ENCODE peak calls at places on chromosomes 5 and 9, in four cellular contexts. W is stimulated activated CD4-positive, alpha-beta T cell treated with anti-CD3 and anti-CD28 coated beads, Interleukin-1b, Interleukin-23, amount 100 ng/mL, for 24 hours; I is A549; H is GM12865. Q is an unnamed sample.
A peak's percentile ranks its signal among the peaks of the same experiment; 100 is the strongest.

GRCh38 chr9:114968710-114969109 is 38.3 kb upstream of the TNFSF8 start:
- DNase-seq in W (no peak), I (no peak), H (peak; percentile 35), Q (no peak)

GRCh38 chr9:97954550-97954989 is 16.6 kb upstream of the HEMGN start:
- DNase-seq in W (peak; percentile 19), I (peak; percentile 76), H (peak; percentile 76), Q (peak; percentile 54)

GRCh38 chr5:73311291-73312110 is 137.1 kb downstream of the FOXD1 start:
- DNase-seq in W (no peak), I (no peak), H (no peak), Q (no peak)

GRCh38 chr9:99345936-99346335 is 123.9 kb downstream of the SEC61B start:
- DNase-seq in W (no peak), I (no peak), H (no peak), Q (no peak)

GRCh38 chr5:74766348-74766886 is 500 bp downstream of the GFM2 start:
- DNase-seq in W (no peak), I (peak; percentile 66), H (no peak), Q (peak; percentile 14)

GRCh38 chr9:83280790-83281189 is 217.8 kb upstream of the RASEF start:
- DNase-seq in W (no peak), I (no peak), H (no peak), Q (no peak)

GRCh38 chr5:1468247-1468612 is 23.0 kb upstream of the SLC6A3 start:
- DNase-seq in W (no peak), I (no peak), H (no peak), Q (peak; percentile 66)

GRCh38 chr9:8613346-8613825 is 813.8 kb upstream of the DMAC1 start:
- DNase-seq in W (no peak), I (no peak), H (no peak), Q (no peak)

GRCh38 chr5:35683466-35683865 is 65.8 kb downstream of the SPEF2 start:
- DNase-seq in W (no peak), I (no peak), H (no peak), Q (no peak)

GRCh38 chr9:93595861-93596365 is 19.5 kb downstream of the PHF2 start:
- DNase-seq in W (no peak), I (no peak), H (no peak), Q (no peak)

GRCh38 chr9:124020520-124021384 is 9.2 kb downstream of the LHX2 start:
- DNase-seq in W (no peak), I (no peak), H (peak; percentile 77), Q (no peak)

GRCh38 chr9:125550216-125550614 is 156.8 kb downstream of the MAPKAP1 start:
- DNase-seq in W (no peak), I (no peak), H (no peak), Q (no peak)

GRCh38 chr5:14316471-14316870 is 173.3 kb downstream of the TRIO start:
- DNase-seq in W (no peak), I (no peak), H (no peak), Q (no peak)

GRCh38 chr9:78811562-78812276 is 514.8 kb downstream of the PSAT1 start:
- DNase-seq in W (no peak), I (no peak), H (no peak), Q (no peak)

GRCh38 chr5:177162379-177162778 is 28.8 kb downstream of the NSD1 start:
- DNase-seq in W (no peak), I (no peak), H (no peak), Q (no peak)

GRCh38 chr5:120779674-120780073 is 315.6 kb downstream of the PRR16 start:
- DNase-seq in W (no peak), I (no peak), H (no peak), Q (no peak)

GRCh38 chr9:12748016-12748415 is 26.8 kb upstream of the LURAP1L start:
- DNase-seq in W (no peak), I (no peak), H (no peak), Q (no peak)

GRCh38 chr5:151239237-151239861 is 13.6 kb upstream of the GM2A start:
- DNase-seq in W (peak; percentile 50), I (peak; percentile 67), H (peak; percentile 86), Q (peak; percentile 50)

GRCh38 chr5:179192891-179193470 is 132.8 kb downstream of the ZNF354C start:
- DNase-seq in W (no peak), I (no peak), H (no peak), Q (no peak)

GRCh38 chr5:1001406-1002270 is 7.0 kb upstream of the NKD2 start:
- DNase-seq in W (no peak), I (no peak), H (peak; percentile 36), Q (no peak)

GRCh38 chr5:132428147-132428482 is 58.6 kb downstream of the SLC22A5 start:
- DNase-seq in W (no peak), I (no peak), H (no peak), Q (no peak)

GRCh38 chr9:127608104-127608966 is 3.7 kb upstream of the STXBP1 start:
- DNase-seq in W (peak; percentile 58), I (peak; percentile 95), H (peak; percentile 66), Q (peak; percentile 98)

GRCh38 chr5:36741138-36741537 is 134.7 kb downstream of the SLC1A3 start:
- DNase-seq in W (no peak), I (no peak), H (no peak), Q (no peak)

GRCh38 chr5:159242656-159243055 is 20.4 kb upstream of the UBLCP1 start:
- DNase-seq in W (no peak), I (no peak), H (no peak), Q (no peak)

GRCh38 chr9:70557665-70558419 is 143.4 kb upstream of the KLF9 start:
- DNase-seq in W (no peak), I (no peak), H (peak; percentile 70), Q (no peak)

GRCh38 chr9:68746564-68746963 is 41.5 kb downstream of the PIP5K1B start:
- DNase-seq in W (no peak), I (no peak), H (no peak), Q (no peak)

GRCh38 chr5:3639175-3639574 is 43.5 kb downstream of the IRX1 start:
- DNase-seq in W (no peak), I (no peak), H (no peak), Q (no peak)

GRCh38 chr5:127564002-127564769 is 46.7 kb downstream of the PRRC1 start:
- DNase-seq in W (peak; percentile 15), I (peak; percentile 46), H (peak; percentile 79), Q (peak; percentile 36)

GRCh38 chr5:36152324-36153298 is 700 bp downstream of the SKP2 start:
- DNase-seq in W (no peak), I (peak; percentile 21), H (peak; percentile 10), Q (peak; percentile 25)

GRCh38 chr5:179246227-179246626 is 99.0 kb downstream of the ADAMTS2 start:
- DNase-seq in W (no peak), I (no peak), H (no peak), Q (no peak)

GRCh38 chr5:149073217-149073616 is 10.4 kb upstream of the SH3TC2 start:
- DNase-seq in W (no peak), I (no peak), H (no peak), Q (no peak)

GRCh38 chr9:127065592-127065991 is 56.8 kb downstream of the ANGPTL2 start:
- DNase-seq in W (no peak), I (no peak), H (no peak), Q (no peak)